ENCODE peak calls at places on chromosomes 16 and 17, in six cellular contexts. X is psoas muscle, Z is fibroblast of the aortic adventitia, L is choroid plexus epithelial cell, Q is kidney, K is astrocyte of the cerebellum. F is an unnamed sample.

GRCh38 chr16:66600484-66600883 is 4.0 kb upstream of the CMTM3 start:
- DNase-seq in X (no peak), Z (no peak), L (no peak), Q (no peak), K (no peak), F (no peak)

GRCh38 chr17:57027852-57028251 is 49.9 kb downstream of the SCPEP1 start:
- DNase-seq in X (no peak), Z (no peak), L (no peak), Q (no peak), K (no peak), F (no peak)

GRCh38 chr16:9053006-9053601 is 38.3 kb upstream of the HAPSTR1 start:
- DNase-seq in X (peak), Z (peak), L (peak), Q (no peak), K (peak), F (no peak)

GRCh38 chr17:79388556-79389295 is 222.1 kb downstream of the RBFOX3 start:
- DNase-seq in X (peak), Z (peak), L (peak), Q (no peak), K (peak), F (no peak)

GRCh38 chr17:41535764-41536481 is 7.8 kb upstream of the KRT19 start:
- DNase-seq in X (no peak), Z (no peak), L (no peak), Q (no peak), K (no peak), F (no peak)

GRCh38 chr16:2963074-2963610 is 933 bp upstream of the KREMEN2 start:
- DNase-seq in X (no peak), Z (no peak), L (no peak), Q (peak), K (no peak), F (no peak)

GRCh38 chr17:45326566-45326965 is 9.7 kb upstream of the MAP3K14 start:
- DNase-seq in X (no peak), Z (no peak), L (no peak), Q (no peak), K (no peak), F (no peak)

GRCh38 chr17:31678431-31678830 is 180.6 kb downstream of the COPRS start:
- DNase-seq in X (peak), Z (peak), L (no peak), Q (no peak), K (no peak), F (no peak)

GRCh38 chr16:9042943-9043680 is 48.3 kb upstream of the HAPSTR1 start:
- DNase-seq in X (no peak), Z (peak), L (peak), Q (no peak), K (peak), F (peak)

GRCh38 chr16:4767872-4768548 is 1.0 kb upstream of the ZNF500 start:
- DNase-seq in X (no peak), Z (peak), L (peak), Q (no peak), K (no peak), F (no peak)

GRCh38 chr16:67466581-67466980 is 14.4 kb downstream of the ATP6V0D1 start:
- DNase-seq in X (peak), Z (no peak), L (no peak), Q (no peak), K (no peak), F (no peak)

GRCh38 chr17:36936455-36936934 is 780 bp upstream of the LHX1 start:
- DNase-seq in X (peak), Z (no peak), L (no peak), Q (no peak), K (no peak), F (no peak)

GRCh38 chr16:15033309-15033707 is 22.6 kb downstream of the NTAN1 start:
- DNase-seq in X (no peak), Z (no peak), L (no peak), Q (peak), K (no peak), F (no peak)

GRCh38 chr16:66524601-66525164 is 25.2 kb downstream of the TK2 start:
- DNase-seq in X (no peak), Z (no peak), L (no peak), Q (no peak), K (no peak), F (no peak)

GRCh38 chr17:1108560-1108809 is 71.3 kb downstream of the ABR start:
- DNase-seq in X (no peak), Z (no peak), L (no peak), Q (no peak), K (no peak), F (no peak)

GRCh38 chr16:29192329-29193247 is 207.7 kb downstream of the LAT start:
- DNase-seq in X (no peak), Z (no peak), L (no peak), Q (peak), K (no peak), F (no peak)

GRCh38 chr16:12213180-12213579 is 236.6 kb downstream of the SNX29 start:
- DNase-seq in X (no peak), Z (no peak), L (no peak), Q (no peak), K (no peak), F (no peak)

GRCh38 chr16:56807011-56807675 is 57.9 kb upstream of the SLC12A3 start:
- DNase-seq in X (no peak), Z (peak), L (peak), Q (no peak), K (no peak), F (peak)

GRCh38 chr17:52035336-52035915 is 123.1 kb downstream of the CA10 start:
- DNase-seq in X (no peak), Z (no peak), L (no peak), Q (no peak), K (no peak), F (no peak)

GRCh38 chr16:11242658-11243057 is 13.3 kb downstream of the SOCS1 start:
- DNase-seq in X (no peak), Z (no peak), L (no peak), Q (no peak), K (no peak), F (no peak)

DNA sequence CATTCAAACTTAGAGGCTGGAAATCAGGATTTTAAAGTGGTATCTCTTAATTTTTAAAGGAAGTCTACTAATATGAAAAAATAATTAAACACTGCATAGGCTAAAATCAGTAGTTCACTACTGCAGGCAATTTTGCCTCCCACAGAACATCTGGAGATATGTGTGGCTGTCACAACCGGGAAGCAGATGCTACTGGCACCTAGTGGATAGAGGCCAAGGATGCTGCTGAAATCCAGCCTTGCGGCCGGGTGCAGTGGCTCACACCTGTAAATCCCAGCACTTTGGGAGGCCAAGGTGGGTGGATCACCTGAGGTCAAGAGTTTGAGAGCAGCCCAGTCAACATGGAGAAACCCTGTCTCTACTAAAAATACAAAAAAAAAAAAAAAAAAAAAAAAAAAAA is 473.9 kb downstream of the XYLT1 start:
- DNase-seq in X (no peak), Z (no peak), L (no peak), Q (no peak), K (no peak), F (no peak)
- TF ChIP-seq CTCF in X (no peak), Z (no peak), L (no peak), Q (no peak), K (no peak), F (no peak)

DNA sequence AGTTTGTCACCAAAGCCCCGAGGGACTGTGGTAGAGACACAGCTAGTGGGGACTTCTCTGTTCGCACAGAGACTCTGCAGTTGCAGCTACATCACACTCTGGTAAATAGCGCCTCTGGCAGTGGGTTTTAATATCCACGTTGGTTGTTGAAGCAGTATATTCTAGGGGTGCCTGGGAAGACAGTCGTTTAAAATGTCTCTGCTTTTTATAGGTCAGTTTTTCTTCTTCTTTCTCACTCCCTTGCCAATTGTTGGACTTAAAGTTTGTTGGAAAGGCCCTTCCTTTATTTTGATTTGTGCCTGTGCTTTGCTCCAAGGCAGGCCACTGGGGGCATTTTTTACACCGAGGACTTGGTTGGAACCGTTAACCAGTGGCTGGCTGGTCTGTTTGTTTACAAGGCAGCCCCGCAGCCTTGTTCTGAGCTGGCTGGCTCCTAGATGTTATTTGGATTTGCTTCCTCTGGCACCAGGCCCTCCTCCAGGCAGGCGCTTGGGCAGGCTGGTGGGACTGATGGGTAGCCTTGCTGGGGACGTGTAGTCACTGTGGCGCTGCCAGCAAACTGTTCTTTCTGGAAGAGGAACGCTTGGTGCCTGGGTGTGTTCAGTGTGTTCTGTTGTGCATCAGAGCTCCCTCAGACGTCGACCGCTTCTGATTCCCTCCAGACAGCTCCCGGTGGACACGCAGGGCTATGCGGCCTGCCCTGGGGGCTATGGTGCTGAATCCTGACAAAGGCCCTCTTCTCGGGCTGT is 218.2 kb upstream of the CHMP6 start:
- DNase-seq in X (peak), Z (peak), L (no peak), Q (no peak), K (no peak), F (no peak)
- H3K4me3 ChIP-seq in X (peak), Z (no peak), L (no peak), Q (no peak), K (no peak), F (no peak)

GRCh38 chr17:15999974-16000827 is 577 bp downstream of the TTC19 start:
- DNase-seq in X (no peak), Z (peak), L (peak), Q (no peak), K (no peak), F (no peak)

GRCh38 chr17:15996322-15996721 is 3.2 kb downstream of the ZSWIM7 start:
- DNase-seq in X (no peak), Z (no peak), L (no peak), Q (no peak), K (no peak), F (no peak)

GRCh38 chr17:15998031-15998574 is 1.4 kb downstream of the ZSWIM7 start:
- DNase-seq in X (no peak), Z (peak), L (no peak), Q (no peak), K (no peak), F (no peak)

GRCh38 chr17:16001498-16001897 is 1.9 kb downstream of the TTC19 start:
- DNase-seq in X (no peak), Z (peak), L (peak), Q (no peak), K (no peak), F (no peak)

GRCh38 chr17:15999141-15999973 is at the start of the genes TTC19 and ZSWIM7:
- DNase-seq in X (peak), Z (peak), L (peak), Q (peak), K (peak), F (peak)
- TF ChIP-seq CTCF in X (peak), Z (no peak), L (no peak), Q (peak), K (no peak), F (no peak)

DNA sequence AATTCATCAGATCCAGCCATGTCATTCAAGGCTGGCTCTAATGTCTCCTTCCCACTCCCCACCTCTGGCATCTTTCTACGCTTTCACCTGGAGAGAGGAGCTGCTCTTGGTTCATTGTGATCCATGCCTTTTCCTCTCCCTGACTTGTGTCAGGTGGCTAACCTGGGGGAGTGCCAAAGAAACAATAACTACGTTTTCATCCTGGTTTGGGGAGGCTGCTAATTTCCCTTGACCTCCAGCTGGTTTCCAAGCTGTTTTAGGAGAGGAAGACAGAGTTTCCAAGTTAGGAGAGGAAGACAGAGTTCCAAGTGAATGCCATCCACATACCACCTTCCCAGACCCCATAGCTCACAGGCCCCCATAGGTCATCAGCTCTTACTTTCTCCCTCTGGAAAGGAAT is 40.0 kb upstream of the HLF start:
- DNase-seq in X (no peak), Z (no peak), L (no peak), Q (no peak), K (no peak), F (no peak)
- H3K4me3 ChIP-seq in X (no peak), Z (no peak), L (no peak), Q (no peak), K (no peak), F (no peak)

DNA sequence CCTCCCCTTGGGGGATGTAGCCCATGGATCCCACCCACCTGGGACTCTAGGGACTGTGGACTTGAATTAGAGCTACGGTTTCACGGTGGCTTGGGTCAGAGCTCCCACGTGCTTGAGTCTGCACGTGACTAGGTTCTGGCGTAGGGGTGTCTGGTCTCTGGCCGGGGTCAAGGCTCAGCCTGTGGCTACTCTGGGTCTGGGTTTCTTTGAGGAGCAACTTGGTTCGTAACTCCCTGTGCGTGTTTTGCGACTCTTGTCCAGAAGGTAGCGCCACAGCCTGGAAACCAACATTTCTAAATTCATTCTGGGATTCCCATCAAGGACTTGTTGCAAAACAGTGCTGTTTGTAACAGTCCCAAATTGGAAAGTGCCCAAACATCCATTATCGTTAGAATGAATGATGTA is 462 bp upstream of the GGT6 start:
- DNase-seq in X (peak), Z (peak), L (peak), Q (no peak), K (no peak), F (no peak)
- TF ChIP-seq CTCF in X (no peak), Z (no peak), L (peak), Q (peak), K (no peak), F (no peak)

DNA sequence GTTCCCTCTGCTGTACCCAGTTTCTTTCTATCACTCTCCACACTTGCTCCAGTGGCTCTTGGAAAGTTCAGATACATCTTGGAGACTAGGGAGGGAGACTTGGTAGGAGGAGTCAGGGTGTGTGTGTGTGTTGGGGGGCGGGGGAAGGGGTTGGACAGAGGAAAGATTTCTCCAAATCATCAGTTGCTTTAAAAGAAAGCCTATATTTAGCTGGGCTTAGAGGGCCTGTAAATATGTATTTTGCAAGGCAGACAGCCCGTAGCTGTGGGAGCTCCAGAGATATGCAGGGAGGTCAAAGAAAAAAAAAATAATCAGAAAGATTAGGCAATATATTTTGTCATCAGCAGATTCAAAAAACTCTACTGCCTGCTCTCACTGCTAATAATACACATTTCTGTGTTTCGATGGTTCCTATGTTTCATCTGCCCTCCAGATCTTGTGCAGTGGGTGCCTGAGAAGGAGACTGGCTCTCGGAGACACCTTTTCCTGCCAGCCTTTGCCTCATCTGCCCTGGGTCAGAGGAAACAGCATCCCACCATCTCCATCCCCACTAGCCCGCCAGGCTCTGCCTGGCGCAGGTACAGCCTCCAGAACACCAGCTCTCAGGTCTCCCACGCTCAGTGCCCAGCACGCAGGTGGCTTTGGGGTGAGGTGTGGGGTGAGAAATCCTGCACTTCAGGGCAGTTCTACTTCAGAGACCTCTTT is 4.8 kb upstream of the PPP1R9B start:
- DNase-seq in X (peak), Z (peak), L (peak), Q (peak), K (no peak), F (no peak)
- H3K4me3 ChIP-seq in X (peak), Z (peak), L (no peak), Q (no peak), K (no peak), F (no peak)

F was measured in AG04449.